ENCODE peak calls at places on chromosomes 5 and 9, in four cellular contexts. W, V, P and J are unnamed samples. For H3K27me3, the result is how much of the 10 kb centered on the place peaks cover.

GRCh38 chr5:55154893-55155292 is 5.1 kb upstream of the GPX8 start:
- DNase-seq in W (no peak), V (peak), P (no peak), J (no peak)

GRCh38 chr5:159061186-159061796 is 38.4 kb downstream of the EBF1 start:
- DNase-seq in V (no peak), W (peak), P (no peak), J (no peak)

GRCh38 chr5:79621056-79621455 is 8.8 kb downstream of the TENT2 start:
- DNase-seq in V (peak), P (no peak), W (no peak), J (peak)

GRCh38 chr9:136324501-136325300 is 2.6 kb upstream of the GPSM1 start:
- DNase-seq in V (no peak), P (no peak), W (peak), J (no peak)

GRCh38 chr9:132794730-132795380 is 83.2 kb downstream of the AK8 start:
- DNase-seq in W (no peak), P (no peak), V (peak), J (peak)

GRCh38 chr5:111585946-111586345 is 73.6 kb upstream of the STARD4 start:
- DNase-seq in P (no peak), W (no peak), V (no peak), J (no peak)

GRCh38 chr5:173474881-173475287 is 141.6 kb downstream of the BOD1 start:
- DNase-seq in V (peak), W (no peak), P (no peak), J (no peak)

GRCh38 chr9:16729656-16730055 is 140.8 kb downstream of the BNC2 start:
- DNase-seq in V (no peak), P (no peak), W (peak), J (no peak)

GRCh38 chr5:134101686-134102439 is 12.6 kb upstream of the TCF7 start:
- DNase-seq in V (peak), P (peak), W (peak), J (no peak)

GRCh38 chr9:82581516-82581915 is 481.4 kb downstream of the RASEF start:
- DNase-seq in W (no peak), V (no peak), P (no peak), J (no peak)

GRCh38 chr9:82586918-82587356 is 476.0 kb downstream of the RASEF start:
- DNase-seq in W (no peak), P (no peak), V (no peak), J (no peak)

GRCh38 chr9:82582693-82583092 is 480.2 kb downstream of the RASEF start:
- DNase-seq in P (no peak), W (no peak), V (no peak), J (no peak)

GRCh38 chr9:82583524-82583923 is 479.4 kb downstream of the RASEF start:
- DNase-seq in P (no peak), W (no peak), V (no peak), J (no peak)

DNA sequence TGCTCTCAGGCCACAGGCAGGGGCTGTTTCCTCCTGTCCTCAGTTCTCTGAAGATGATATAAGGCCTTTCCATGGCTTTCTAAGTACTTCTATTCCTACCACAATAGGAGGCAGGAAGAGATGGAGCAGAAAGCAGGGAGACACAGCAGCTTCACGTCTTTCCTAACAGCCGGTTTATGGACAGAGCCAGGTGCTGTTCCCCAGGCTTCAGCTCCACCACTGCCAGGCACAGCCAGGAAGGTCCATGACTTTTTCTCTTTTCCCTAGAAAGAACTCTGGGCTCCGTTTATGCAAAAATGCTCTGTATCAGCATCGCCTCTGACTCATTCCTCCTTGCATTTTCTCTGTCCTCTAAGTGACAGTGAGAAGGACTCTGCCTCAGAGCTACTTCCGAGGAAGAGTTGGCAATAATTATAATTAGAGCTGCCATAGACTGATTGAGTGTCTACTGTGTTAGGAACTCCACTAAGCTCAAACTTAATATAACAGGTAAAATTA is 478.5 kb downstream of the RASEF start:
- DNase-seq in V (no peak), P (no peak), W (no peak), J (no peak)
- TF ChIP-seq CTCF in V (no peak), P (no peak), W (no peak), J (no peak)

GRCh38 chr9:110975969-110976368 is 62.3 kb downstream of the LPAR1 start:
- DNase-seq in W (no peak), V (no peak), P (no peak), J (no peak)
- H3K27ac ChIP-seq in W (no peak), V (no peak), P (no peak), J (no peak)

GRCh38 chr5:148482196-148482595 is 98.4 kb downstream of the FBXO38 start:
- DNase-seq in V (no peak), P (no peak), W (no peak), J (no peak)
- H3K27me3 ChIP-seq in V (half or more), P (under half), W (under half), J (under half)

GRCh38 chr9:108396618-108397017 is 459.2 kb downstream of the ACTL7B start:
- DNase-seq in W (no peak), P (no peak), V (no peak), J (no peak)

GRCh38 chr9:108396193-108396592 is 459.6 kb downstream of the ACTL7B start:
- DNase-seq in V (no peak), P (no peak), W (no peak), J (no peak)

GRCh38 chr9:108397286-108397685 is 458.5 kb downstream of the ACTL7B start:
- DNase-seq in V (no peak), W (no peak), P (no peak), J (no peak)

GRCh38 chr9:108394726-108395125 is 461.1 kb downstream of the ACTL7B start:
- DNase-seq in V (no peak), P (no peak), W (no peak), J (no peak)

GRCh38 chr9:108400267-108400666 is 455.5 kb downstream of the ACTL7B start:
- DNase-seq in W (no peak), V (no peak), P (no peak), J (no peak)
- TF ChIP-seq CTCF in W (no peak), V (no peak), P (no peak), J (no peak)

GRCh38 chr9:35029852-35030251 is 40.3 kb downstream of the DNAJB5 start:
- DNase-seq in W (no peak), V (no peak), P (no peak), J (no peak)
- H3K27ac ChIP-seq in W (no peak), V (no peak), P (no peak), J (no peak)

DNA sequence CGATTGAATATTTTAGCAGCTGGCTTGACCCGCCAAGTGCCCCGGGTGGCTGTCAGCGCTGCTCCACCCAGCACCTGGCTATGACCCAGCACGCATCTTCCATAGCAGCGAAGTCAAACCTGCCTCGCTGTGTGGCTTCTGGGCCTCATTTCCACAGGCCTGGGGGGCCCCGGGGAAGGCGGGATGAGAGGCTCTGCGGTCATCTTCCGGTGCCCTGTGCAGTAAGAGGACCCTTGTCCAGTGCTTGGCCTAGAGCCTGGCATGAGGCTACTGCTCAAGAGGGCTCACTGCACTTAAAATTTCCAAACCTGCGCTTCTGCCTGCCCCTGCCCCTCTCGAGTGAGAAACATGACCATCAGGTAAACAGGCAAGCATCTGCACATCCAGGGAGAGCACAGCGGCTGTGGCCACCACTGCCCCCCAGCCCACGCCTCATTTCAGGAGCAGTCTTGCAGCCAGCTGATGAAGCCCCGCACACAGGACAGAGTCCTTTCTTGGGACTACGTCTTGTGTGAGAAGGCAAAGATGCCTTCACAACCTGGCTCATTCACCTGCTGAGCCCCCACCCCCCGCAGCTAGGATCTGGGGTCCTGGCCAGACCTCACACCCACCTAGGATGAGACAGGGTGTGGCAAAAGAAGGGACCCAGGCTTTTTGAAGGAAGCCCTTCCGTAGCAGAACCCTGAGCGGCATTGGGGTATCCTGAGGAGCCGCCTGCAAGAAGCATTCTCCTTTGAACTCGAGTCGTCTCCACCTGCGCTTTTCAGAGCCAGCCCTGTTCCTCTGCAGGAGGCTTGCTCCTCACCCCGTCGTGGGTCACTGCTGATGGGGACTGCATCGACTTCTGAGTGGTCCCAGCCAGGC is 69.4 kb upstream of the UNC5A start:
- DNase-seq in W (no peak), V (no peak), P (no peak), J (no peak)
- H3K27me3 ChIP-seq in W (under half), V (half or more), P (under half), J (half or more)

DNA sequence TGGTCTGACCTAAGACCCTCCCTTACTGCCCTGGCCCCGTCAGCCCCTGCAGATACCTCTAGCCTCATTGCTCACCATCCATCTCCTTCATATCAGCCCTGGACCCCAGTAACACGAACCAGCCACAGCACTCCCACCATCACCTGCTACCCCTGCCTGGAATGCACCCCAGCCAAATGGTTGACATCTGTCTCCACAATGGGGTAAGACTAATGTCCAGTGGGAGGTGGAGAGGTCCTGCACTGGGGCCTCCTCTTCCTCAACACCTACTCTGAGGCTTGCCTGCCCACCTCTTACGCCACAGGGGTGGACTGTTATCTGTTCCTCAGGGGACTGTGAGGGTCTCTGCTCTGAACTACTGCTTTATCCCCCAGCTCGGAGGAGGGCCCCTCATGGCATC is 12.1 kb downstream of the CSF2 start:
- DNase-seq in P (no peak), V (no peak), W (no peak), J (no peak)
- TF ChIP-seq CTCF in P (no peak), V (no peak), W (no peak), J (no peak)